ENCODE peak calls at places on chromosomes 7 and 10, in seven cellular contexts. A, O, Q, W, X, R and K are unnamed samples. For H3K9me3, the result is how much of the 10 kb centered on the place peaks cover.

GRCh38 chr10:112332509-112333228 is 41.2 kb upstream of the ACSL5 start:
- DNase-seq in W (no peak), A (peak), X (no peak), Q (no peak), R (no peak), O (peak), K (no peak)

GRCh38 chr7:131604841-131605279 is 48.4 kb upstream of the PODXL start:
- DNase-seq in O (no peak), X (no peak), R (no peak), W (peak), Q (no peak), A (no peak), K (no peak)

GRCh38 chr10:2897619-2898508 is 169.5 kb upstream of the PFKP start:
- DNase-seq in R (no peak), O (no peak), X (no peak), A (no peak), Q (no peak), W (peak), K (no peak)

GRCh38 chr10:30455816-30456215 is 21.8 kb downstream of the MAP3K8 start:
- DNase-seq in Q (no peak), W (no peak), R (no peak), X (no peak), O (no peak), A (no peak), K (no peak)

GRCh38 chr10:102261196-102261595 is 15.9 kb downstream of the GBF1 start:
- DNase-seq in Q (no peak), X (no peak), O (no peak), R (no peak), A (no peak), W (no peak), K (no peak)

GRCh38 chr10:34494012-34494411 is 321.1 kb downstream of the PARD3 start:
- DNase-seq in O (no peak), X (no peak), A (no peak), R (no peak), Q (no peak), W (no peak), K (no peak)

GRCh38 chr7:16098585-16099179 is 322.7 kb downstream of the CRPPA start:
- DNase-seq in O (no peak), W (peak), R (no peak), X (peak), A (peak), Q (peak), K (no peak)

GRCh38 chr7:94588090-94588489 is 67.8 kb downstream of the SGCE start:
- DNase-seq in R (no peak), O (no peak), X (no peak), Q (peak), W (no peak), A (no peak), K (no peak)

GRCh38 chr10:94066411-94066810 is 72.7 kb downstream of the PLCE1 start:
- DNase-seq in X (peak), Q (peak), R (no peak), W (peak), O (no peak), A (no peak), K (no peak)

GRCh38 chr10:51743146-51743545 is 43.8 kb upstream of the CSTF2T start:
- DNase-seq in Q (peak), A (no peak), R (no peak), O (no peak), X (no peak), W (no peak), K (peak)

GRCh38 chr10:79487296-79488194 is 24.8 kb upstream of the EIF5AL1 start:
- DNase-seq in W (peak), A (peak), R (peak), O (peak), X (peak), Q (peak), K (peak)

GRCh38 chr10:113867904-113868303 is 13.4 kb downstream of the NHLRC2 start:
- DNase-seq in O (no peak), Q (no peak), W (no peak), R (no peak), X (no peak), A (no peak), K (no peak)

GRCh38 chr7:131733604-131734003 is 177.2 kb upstream of the PODXL start:
- DNase-seq in Q (no peak), R (no peak), X (no peak), W (no peak), A (no peak), O (no peak), K (no peak)

GRCh38 chr7:101970047-101970585 is 152.7 kb downstream of the CUX1 start:
- DNase-seq in A (no peak), R (no peak), O (no peak), Q (no peak), X (no peak), W (no peak), K (no peak)

GRCh38 chr10:105650311-105650710 is 1009.2 kb downstream of the SORCS3 start:
- DNase-seq in R (no peak), X (no peak), Q (peak), A (no peak), O (no peak), W (no peak), K (no peak)

GRCh38 chr7:151451156-151451555 is 11.2 kb upstream of the CRYGN start:
- DNase-seq in O (no peak), A (no peak), R (no peak), X (no peak), W (no peak), Q (no peak), K (no peak)

GRCh38 chr7:42380411-42380810 is 143.4 kb upstream of the GLI3 start:
- DNase-seq in R (no peak), W (no peak), A (no peak), O (no peak), Q (no peak), X (no peak), K (no peak)

GRCh38 chr10:49827297-49827696 is 65.2 kb upstream of the OGDHL start:
- DNase-seq in W (no peak), A (no peak), X (no peak), O (no peak), Q (no peak), R (no peak), K (no peak)

GRCh38 chr10:102642553-102643345 is 1.5 kb upstream of the TRIM8 start:
- DNase-seq in Q (peak), X (peak), A (peak), W (peak), O (peak), R (peak), K (peak)

GRCh38 chr10:118531105-118531851 is 64.2 kb downstream of the PRLHR start:
- DNase-seq in W (no peak), X (no peak), O (no peak), Q (no peak), R (peak), A (no peak), K (no peak)

GRCh38 chr7:158236400-158236799 is 351.2 kb downstream of the PTPRN2 start:
- DNase-seq in Q (no peak), R (no peak), X (no peak), W (no peak), A (no peak), O (no peak), K (no peak)
- H3K9me3 ChIP-seq in Q (under half), R (under half), X (under half), W (under half), A (under half), O (under half), K (under half)

GRCh38 chr10:21694646-21695045 is 160.6 kb downstream of the MLLT10 start:
- DNase-seq in O (no peak), X (no peak), A (no peak), W (no peak), Q (no peak), R (no peak), K (no peak)
- H3K9me3 ChIP-seq in O (under half), X (under half), A (under half), W (under half), Q (under half), R (under half), K (under half)

GRCh38 chr10:71946700-71947099 is 17.5 kb upstream of the CHST3 start:
- DNase-seq in R (no peak), X (no peak), W (no peak), O (no peak), Q (no peak), A (no peak), K (no peak)
- H3K9me3 ChIP-seq in R (under half), X (under half), W (under half), O (under half), Q (under half), A (under half), K (under half)

GRCh38 chr7:63012633-63013183 is 985.9 kb upstream of the ZNF722 start:
- DNase-seq in Q (no peak), R (no peak), A (no peak), W (no peak), X (no peak), O (no peak), K (no peak)

GRCh38 chr7:63009771-63010170 is 988.9 kb upstream of the ZNF722 start:
- DNase-seq in Q (no peak), O (no peak), W (no peak), A (no peak), R (no peak), X (no peak), K (no peak)

GRCh38 chr7:63014792-63015191 is 983.9 kb upstream of the ZNF722 start:
- DNase-seq in X (no peak), A (no peak), Q (no peak), R (no peak), O (no peak), W (no peak), K (no peak)
- H3K9me3 ChIP-seq in X (under half), A (under half), Q (half or more), R (under half), O (under half), W (under half), K (under half)

DNA sequence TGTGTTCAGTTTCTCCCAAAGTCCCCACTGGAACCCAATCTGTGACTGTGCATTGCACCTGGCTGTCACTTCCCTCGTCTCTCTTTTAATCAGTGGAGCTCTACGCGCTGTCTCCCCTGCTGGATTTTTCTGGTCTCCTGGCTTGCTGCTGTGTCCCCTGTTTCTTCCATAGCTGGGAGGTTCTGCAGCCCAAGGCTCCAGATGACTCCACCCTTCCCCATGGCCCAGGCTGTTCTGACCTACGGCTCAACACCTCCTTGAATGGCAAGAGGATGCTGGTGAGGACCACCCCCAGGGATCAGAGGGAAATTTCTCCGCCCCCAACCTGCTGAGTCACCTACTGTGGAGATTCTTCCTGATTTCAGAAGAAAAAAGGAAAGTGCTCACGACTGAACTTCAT is 961.4 kb upstream of the ZNF722 start:
- DNase-seq in X (no peak), W (no peak), Q (no peak), O (no peak), R (no peak), A (no peak), K (no peak)
- H3K9me3 ChIP-seq in X (under half), W (under half), Q (half or more), O (under half), R (under half), A (under half), K (under half)

GRCh38 chr10:37819797-37820196 is 37.6 kb downstream of the ZNF248 start:
- DNase-seq in O (no peak), A (no peak), X (no peak), W (no peak), Q (no peak), R (no peak), K (no peak)
- H3K9me3 ChIP-seq in O (under half), A (under half), X (under half), W (under half), Q (under half), R (under half), K (under half)

DNA sequence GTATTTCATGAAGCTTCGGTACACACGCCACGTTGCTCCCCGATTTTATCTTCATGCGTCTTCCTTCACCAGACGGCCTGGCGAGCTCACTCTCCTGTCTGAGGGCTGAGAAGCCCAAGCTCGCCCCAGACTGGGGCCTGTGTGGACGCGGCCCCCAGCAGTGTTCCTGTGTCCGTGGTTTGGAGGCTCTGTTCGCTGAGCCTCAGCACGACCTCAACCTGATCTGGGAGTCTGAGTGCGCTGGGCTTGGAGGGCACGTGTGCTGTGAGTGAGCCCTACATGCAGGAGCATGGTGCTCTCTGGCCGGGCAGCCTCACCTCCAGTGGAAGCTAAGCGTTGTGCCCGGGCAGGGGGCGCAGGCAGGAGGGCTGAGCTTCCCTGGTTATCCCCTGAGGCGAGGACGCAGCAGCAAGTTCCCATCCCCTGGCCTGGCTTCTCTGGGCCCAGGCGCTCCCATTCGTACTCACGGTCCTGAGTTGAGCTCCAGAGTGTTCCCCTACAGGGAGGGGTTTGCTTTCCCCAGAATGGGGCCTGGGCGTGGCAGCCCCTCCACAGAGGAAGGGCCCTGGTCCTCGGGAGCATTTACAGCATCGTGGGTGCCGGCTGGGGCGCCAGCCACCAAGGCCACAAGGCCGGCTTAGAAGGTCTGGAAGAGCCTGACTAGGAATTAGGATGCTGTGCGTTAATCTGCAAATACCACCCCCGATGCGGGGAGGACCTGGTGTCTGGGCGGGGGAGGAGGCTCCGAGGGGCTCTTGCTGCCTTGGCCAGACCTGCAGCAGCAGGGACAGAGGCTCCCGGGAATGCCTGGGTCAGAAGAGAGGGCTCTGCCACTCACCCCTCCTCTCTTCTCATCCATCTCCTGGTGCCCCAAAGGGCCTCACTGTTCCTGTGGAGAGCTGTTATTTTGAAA is 400.6 kb downstream of the DNAJB6 start:
- DNase-seq in Q (peak), R (no peak), W (no peak), A (no peak), X (no peak), O (no peak), K (peak)
- H3K9me3 ChIP-seq in Q (under half), R (under half), W (under half), A (under half), X (under half), O (under half), K (under half)

GRCh38 chr7:50185951-50186697 is 93.1 kb upstream of the ZPBP start:
- DNase-seq in Q (no peak), W (no peak), X (no peak), R (no peak), O (no peak), A (no peak), K (no peak)
- H3K9me3 ChIP-seq in Q (under half), W (under half), X (under half), R (under half), O (under half), A (under half), K (under half)